ENCODE peak calls at places on chromosomes 1 and 21, in six cellular contexts. R is fibroblast of pulmonary artery; N is cardiac muscle cell; W is AG09319; I is stimulated activated CD4-positive, alpha-beta T cell treated with anti-CD3 and anti-CD28 coated beads, TNF-alpha, amount 100 ng/mL, for 4 hours; E is stimulated activated CD8-positive, alpha-beta memory T cell treated with anti-CD3 and anti-CD28 coated beads, Interleukin-12 subunit alpha, Interleukin-12 subunit beta, amount 100 ng/mL, for 4 hours. C is an unnamed sample.

GRCh38 chr1:42157667-42158066 is 4.5 kb downstream of the GUCA2B start:
- DNase-seq in N (no peak), I (no peak), W (no peak), R (no peak), E (no peak), C (no peak)

GRCh38 chr21:36255650-36256047 is 64.3 kb upstream of the MORC3 start:
- DNase-seq in I (no peak), E (no peak), N (no peak), W (no peak), R (no peak), C (no peak)

GRCh38 chr1:44962729-44963128 is 23.7 kb downstream of the EIF2B3 start:
- DNase-seq in R (no peak), E (no peak), I (no peak), W (no peak), N (no peak), C (no peak)

GRCh38 chr1:198167436-198167934 is 10.7 kb downstream of the NEK7 start:
- DNase-seq in W (no peak), N (no peak), E (no peak), R (peak), I (no peak), C (no peak)

GRCh38 chr1:116962976-116963639 is 38.5 kb upstream of the CD101 start:
- DNase-seq in N (no peak), R (no peak), I (no peak), E (no peak), W (no peak), C (no peak)

GRCh38 chr1:84367219-84367618 is 31.1 kb upstream of the DNASE2B start:
- DNase-seq in R (no peak), E (no peak), N (no peak), W (no peak), I (no peak), C (no peak)

GRCh38 chr1:232844791-232845190 is 39.6 kb downstream of the MAP10 start:
- DNase-seq in R (peak), E (no peak), I (no peak), W (no peak), N (peak), C (no peak)

GRCh38 chr1:118535901-118536300 is 350.9 kb upstream of the SPAG17 start:
- DNase-seq in E (no peak), R (no peak), I (no peak), W (no peak), N (no peak), C (no peak)

GRCh38 chr1:172167801-172168596 is 252.5 kb upstream of the C1orf105 start:
- DNase-seq in R (peak), E (no peak), N (peak), W (peak), I (no peak), C (no peak)

GRCh38 chr1:210908257-210908656 is 225.7 kb downstream of the KCNH1 start:
- DNase-seq in R (no peak), N (no peak), I (no peak), W (no peak), E (no peak), C (no peak)

GRCh38 chr1:146049436-146049835 is 27.9 kb upstream of the HJV start:
- DNase-seq in W (no peak), E (no peak), I (no peak), R (no peak), N (no peak), C (no peak)

GRCh38 chr1:26284597-26285351 is 4.9 kb downstream of the SH3BGRL3 start:
- DNase-seq in E (peak), R (peak), W (peak), N (peak), I (peak), C (peak)

GRCh38 chr1:210587547-210587946 is 258.8 kb downstream of the HHAT start:
- DNase-seq in W (no peak), N (peak), E (no peak), I (no peak), R (peak), C (no peak)

GRCh38 chr1:246689409-246689997 is 34.7 kb upstream of the SCCPDH start:
- DNase-seq in W (peak), E (no peak), N (peak), I (peak), R (peak), C (peak)

GRCh38 chr1:160124709-160125478 is 9.3 kb downstream of the ATP1A2 start:
- DNase-seq in E (no peak), R (peak), N (peak), W (no peak), I (no peak), C (no peak)

GRCh38 chr1:200783926-200784325 is 45.2 kb downstream of the CAMSAP2 start:
- DNase-seq in N (no peak), E (no peak), W (no peak), R (no peak), I (no peak), C (no peak)

GRCh38 chr21:35896060-35896459 is 164.3 kb downstream of the SETD4 start:
- DNase-seq in I (no peak), R (no peak), E (no peak), N (no peak), W (no peak), C (no peak)

GRCh38 chr21:36117276-36117675 is 17.6 kb upstream of the CBR3 start:
- DNase-seq in R (no peak), I (no peak), N (no peak), E (no peak), W (no peak), C (no peak)

GRCh38 chr1:230099435-230099834 is 32.4 kb downstream of the GALNT2 start:
- DNase-seq in W (no peak), R (no peak), I (no peak), N (no peak), E (no peak), C (no peak)

GRCh38 chr1:213984387-213985180 is 3.2 kb upstream of the PROX1 start:
- DNase-seq in I (no peak), N (no peak), R (no peak), E (no peak), W (no peak), C (no peak)

GRCh38 chr1:38451541-38451993 is 405.0 kb upstream of the POU3F1 start:
- DNase-seq in E (no peak), I (no peak), N (peak), R (peak), W (no peak), C (no peak)

GRCh38 chr1:245990315-245991022 is 516.6 kb downstream of the SMYD3 start:
- DNase-seq in R (no peak), I (no peak), N (no peak), W (no peak), E (no peak), C (no peak)

C was measured in neural crest cell.